ENCODE peak calls at places on chromosomes 2 and 18, in six cellular contexts. M is GM23248, I is A549, Y is fibroblast of lung, H is dorsolateral prefrontal cortex, R is transverse colon. X is an unnamed sample.

GRCh38 chr2:171958475-171958874 is 36.2 kb downstream of the HAT1 start:
- DNase-seq in M (peak), H (no peak), R (no peak), I (no peak), Y (peak), X (no peak)

GRCh38 chr2:25159947-25160346 is 8.4 kb downstream of the POMC start:
- DNase-seq in M (peak), I (peak), R (no peak), H (no peak), Y (no peak), X (no peak)

GRCh38 chr2:43049836-43050796 is 176.3 kb downstream of the ZFP36L2 start:
- DNase-seq in M (no peak), H (peak), Y (peak), I (no peak), R (no peak), X (no peak)

GRCh38 chr2:219737270-219737691 is 109.9 kb downstream of the SLC4A3 start:
- DNase-seq in R (no peak), M (peak), I (peak), Y (peak), H (no peak), X (no peak)

GRCh38 chr2:102983786-102984185 is 222.0 kb downstream of the TMEM182 start:
- DNase-seq in H (no peak), I (no peak), R (no peak), Y (no peak), M (no peak), X (no peak)

GRCh38 chr2:16205631-16206030 is 265.3 kb downstream of the MYCN start:
- DNase-seq in M (no peak), I (no peak), R (no peak), Y (no peak), H (no peak), X (no peak)

GRCh38 chr2:22355816-22356433 is 1029.1 kb upstream of the KLHL29 start:
- DNase-seq in H (peak), M (peak), Y (peak), I (peak), R (peak), X (peak)

GRCh38 chr2:205087862-205088261 is 542.6 kb downstream of the PARD3B start:
- DNase-seq in M (no peak), Y (no peak), I (no peak), R (no peak), H (no peak), X (no peak)

GRCh38 chr2:241047253-241048010 is 49.0 kb downstream of the SNED1 start:
- DNase-seq in H (no peak), R (no peak), I (no peak), Y (no peak), M (no peak), X (no peak)

GRCh38 chr2:551621-552020 is 125.6 kb downstream of the TMEM18 start:
- DNase-seq in M (no peak), R (no peak), I (no peak), H (no peak), Y (no peak), X (no peak)

GRCh38 chr2:157321514-157321913 is 4.1 kb downstream of the ERMN start:
- DNase-seq in I (no peak), M (no peak), H (no peak), Y (no peak), R (no peak), X (no peak)

GRCh38 chr2:104969564-104969963 is 68.3 kb upstream of the MRPS9 start:
- DNase-seq in M (no peak), I (peak), R (no peak), H (no peak), Y (no peak), X (no peak)

GRCh38 chr2:85133751-85134254 is 611 bp downstream of the TCF7L1 start:
- DNase-seq in Y (peak), H (no peak), R (peak), M (peak), I (peak), X (peak)

GRCh38 chr2:207473866-207474251 is 55.9 kb upstream of the CREB1 start:
- DNase-seq in R (no peak), I (no peak), M (peak), H (no peak), Y (no peak), X (no peak)

GRCh38 chr2:175205523-175205922 is 24.0 kb upstream of the ATP5MC3 start:
- DNase-seq in H (no peak), M (peak), Y (peak), R (no peak), I (no peak), X (no peak)

GRCh38 chr2:128249555-128249954 is 69.1 kb downstream of the HS6ST1 start:
- DNase-seq in I (no peak), Y (no peak), H (no peak), M (no peak), R (no peak), X (no peak)

GRCh38 chr2:119230630-119231185 is 7.1 kb downstream of the STEAP3 start:
- DNase-seq in M (peak), I (no peak), R (no peak), Y (peak), H (no peak), X (no peak)

GRCh38 chr2:45283764-45284620 is 274.7 kb upstream of the SIX2 start:
- DNase-seq in Y (peak), M (peak), R (no peak), I (peak), H (no peak), X (no peak)

GRCh38 chr18:7596133-7596532 is 29.0 kb downstream of the PTPRM start:
- DNase-seq in Y (no peak), H (no peak), R (no peak), M (peak), I (no peak), X (no peak)

GRCh38 chr2:37091873-37092272 is 7.6 kb downstream of the GPATCH11 start:
- DNase-seq in H (no peak), M (no peak), I (no peak), Y (no peak), R (no peak), X (no peak)

GRCh38 chr2:210548878-210549384 is 7.5 kb upstream of the CPS1 start:
- DNase-seq in Y (no peak), M (no peak), H (no peak), I (peak), R (no peak), X (no peak)

GRCh38 chr2:29475446-29476006 is 360.3 kb downstream of the CLIP4 start:
- DNase-seq in R (no peak), M (no peak), H (no peak), Y (no peak), I (no peak), X (no peak)

GRCh38 chr2:205545971-205546370 is 136.3 kb upstream of the NRP2 start:
- DNase-seq in M (no peak), I (no peak), H (no peak), R (no peak), Y (no peak), X (no peak)

GRCh38 chr2:180715044-180715443 is 265.4 kb upstream of the UBE2E3 start:
- DNase-seq in H (no peak), M (no peak), Y (no peak), I (no peak), R (no peak), X (no peak)

GRCh38 chr2:64426191-64426952 is 27.6 kb upstream of the LGALSL start:
- DNase-seq in H (no peak), I (no peak), M (peak), Y (peak), R (no peak), X (no peak)

GRCh38 chr2:63537306-63537705 is 51.0 kb downstream of the WDPCP start:
- DNase-seq in R (no peak), Y (no peak), I (no peak), H (no peak), M (peak), X (no peak)

GRCh38 chr2:32464441-32464840 is 107.6 kb downstream of the BIRC6 start:
- DNase-seq in I (no peak), M (peak), Y (peak), H (no peak), R (no peak), X (no peak)

GRCh38 chr18:10015941-10016819 is 102.4 kb downstream of the VAPA start:
- DNase-seq in I (no peak), Y (peak), H (no peak), M (peak), R (no peak), X (no peak)

GRCh38 chr2:162175720-162176119 is 23.7 kb upstream of the GCG start:
- DNase-seq in Y (no peak), H (no peak), M (peak), R (no peak), I (no peak), X (no peak)

GRCh38 chr2:23588788-23589187 is 203.8 kb downstream of the KLHL29 start:
- DNase-seq in M (no peak), H (no peak), Y (no peak), I (no peak), R (no peak), X (no peak)

GRCh38 chr18:23718243-23718720 is 29.0 kb downstream of the LAMA3 start:
- DNase-seq in R (no peak), H (no peak), I (no peak), Y (peak), M (peak), X (no peak)

GRCh38 chr2:190718652-190719526 is 70.0 kb downstream of the NAB1 start:
- DNase-seq in H (no peak), I (peak), M (peak), Y (no peak), R (peak), X (peak)

GRCh38 chr2:199444749-199445148 is 13.0 kb downstream of the SATB2 start:
- DNase-seq in H (no peak), Y (no peak), I (no peak), M (no peak), R (no peak), X (no peak)

GRCh38 chr2:80655265-80655664 is 350.7 kb upstream of the LRRTM1 start:
- DNase-seq in H (no peak), R (no peak), Y (no peak), I (no peak), M (no peak), X (no peak)

GRCh38 chr2:120764434-120764833 is 28.8 kb downstream of the GLI2 start:
- DNase-seq in Y (peak), I (no peak), H (peak), M (no peak), R (no peak), X (no peak)

GRCh38 chr2:109398616-109399015 is 215.2 kb downstream of the SEPTIN10 start:
- DNase-seq in M (peak), R (no peak), I (no peak), H (no peak), Y (no peak), X (no peak)

GRCh38 chr2:6067089-6067488 is 374.9 kb downstream of the SOX11 start:
- DNase-seq in I (no peak), M (no peak), H (no peak), Y (no peak), R (no peak), X (no peak)
- H3K27ac ChIP-seq in I (no peak), M (no peak), H (no peak), Y (no peak), R (no peak), X (no peak)

GRCh38 chr2:183038341-183039300 is at the start of gene NCKAP1:
- DNase-seq in H (peak), I (peak), Y (peak), M (peak), R (peak), X (peak)
- H3K27ac ChIP-seq in H (peak), I (peak), Y (peak), M (peak), R (peak), X (peak)

GRCh38 chr2:12032975-12033374 is 286.5 kb downstream of the LPIN1 start:
- DNase-seq in R (no peak), Y (peak), H (no peak), I (no peak), M (peak), X (no peak)
- H3K27ac ChIP-seq in R (no peak), Y (peak), H (no peak), I (no peak), M (no peak), X (no peak)

DNA sequence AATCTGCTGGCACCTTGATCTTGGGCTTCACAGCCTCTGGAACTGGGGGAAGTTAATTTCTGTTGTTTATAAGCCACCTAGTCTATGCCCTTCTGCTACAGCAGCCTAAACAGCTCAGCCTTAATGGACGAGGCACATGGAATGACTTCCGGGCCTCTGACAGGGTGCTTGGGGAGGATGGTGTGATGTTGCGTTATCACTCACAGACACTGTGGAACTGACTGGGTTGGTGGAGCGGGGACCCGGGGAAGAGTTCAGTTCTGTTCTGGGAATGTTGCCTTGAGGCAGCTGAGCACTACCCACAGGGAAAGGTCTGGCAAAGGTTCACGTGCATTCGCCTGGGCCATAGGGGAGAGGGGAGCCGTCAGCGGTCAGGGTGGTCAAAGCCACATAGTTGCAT is 36.1 kb downstream of the LRRFIP1 start:
- DNase-seq in Y (peak), I (no peak), R (no peak), M (no peak), H (no peak), X (no peak)
- H3K27ac ChIP-seq in Y (peak), I (no peak), R (peak), M (peak), H (no peak), X (peak)

GRCh38 chr2:26455801-26456700 is 21.9 kb downstream of the OTOF start:
- DNase-seq in M (no peak), R (no peak), H (peak), Y (no peak), I (no peak), X (peak)
- H3K27ac ChIP-seq in M (no peak), R (no peak), H (no peak), Y (no peak), I (peak), X (no peak)

GRCh38 chr2:53787255-53787910 is 539 bp downstream of the ERLEC1 start:
- DNase-seq in R (no peak), M (peak), H (no peak), I (peak), Y (no peak), X (no peak)

GRCh38 chr2:53785378-53785777 is 1.4 kb downstream of the ASB3 start:
- DNase-seq in Y (no peak), R (no peak), H (no peak), M (peak), I (no peak), X (no peak)

GRCh38 chr2:53784431-53784830 is 2.3 kb downstream of the ASB3 start:
- DNase-seq in I (no peak), Y (no peak), R (no peak), H (no peak), M (peak), X (no peak)

GRCh38 chr2:53786371-53787254 is at the start of the genes ASB3 and ERLEC1:
- DNase-seq in R (peak), H (peak), Y (peak), I (peak), M (peak), X (peak)

DNA sequence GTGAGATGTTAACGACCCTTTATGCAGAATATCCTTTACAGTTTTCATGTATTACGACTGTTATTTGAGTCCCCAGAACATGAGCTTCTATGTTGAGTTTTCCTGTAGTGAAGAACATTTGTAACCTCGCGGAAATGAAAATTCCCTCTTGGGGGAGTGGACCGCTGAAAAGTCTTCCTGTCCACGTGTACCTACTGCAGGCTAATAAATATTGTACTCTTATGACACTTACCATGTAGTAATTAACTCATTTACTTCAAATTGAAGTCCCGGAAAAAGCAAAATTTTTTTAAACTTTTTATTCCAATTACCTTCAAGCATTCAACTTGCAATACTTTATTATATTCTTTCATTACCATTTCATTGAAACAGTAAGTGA is 1.1 kb downstream of the ERLEC1 start:
- DNase-seq in R (no peak), H (no peak), Y (no peak), I (no peak), M (peak), X (no peak)
- H3K27ac ChIP-seq in R (peak), H (no peak), Y (peak), I (peak), M (peak), X (peak)

DNA sequence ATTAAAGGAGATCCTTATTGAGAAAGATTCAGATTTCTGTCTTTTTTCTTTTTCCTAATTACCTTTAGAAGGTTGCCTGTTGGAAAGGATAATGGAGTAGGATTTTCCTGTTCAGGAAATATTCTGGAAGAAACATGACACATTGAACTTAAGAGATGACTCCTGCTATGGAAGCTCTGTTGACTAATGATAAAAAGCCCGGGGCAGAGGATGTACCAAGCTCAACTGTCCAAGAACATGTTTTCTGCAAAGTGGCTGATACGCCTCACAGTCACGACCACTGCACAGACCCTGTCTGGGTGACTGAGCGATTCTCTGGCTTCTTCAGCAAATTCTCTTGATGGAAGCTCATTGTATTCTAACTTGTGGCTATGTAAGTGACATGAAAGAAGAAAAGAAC is 86.2 kb upstream of the THOC1 start:
- DNase-seq in Y (no peak), H (no peak), R (no peak), M (peak), I (no peak), X (no peak)
- H3K27ac ChIP-seq in Y (no peak), H (no peak), R (peak), M (peak), I (no peak), X (no peak)